ENCODE peak calls at places on chromosomes 1 and 21, in five cellular contexts. H is PC-9; X is heart left ventricle; L is lung; J is effector memory CD4-positive, alpha-beta T cell. A is an unnamed sample.

GRCh38 chr1:183589836-183590224 is 429 bp downstream of the NCF2 start:
- DNase-seq in H (no peak), X (no peak), L (no peak), J (no peak), A (no peak)

GRCh38 chr21:15823486-15824150 is 93.8 kb downstream of the USP25 start:
- DNase-seq in H (no peak), X (no peak), L (no peak), J (peak; percentile 1), A (peak; percentile 6)

GRCh38 chr1:14181191-14181793 is 417.2 kb upstream of the KAZN start:
- DNase-seq in H (no peak), X (no peak), L (no peak), J (no peak), A (no peak)

GRCh38 chr1:187474266-187474665 is 645.5 kb downstream of the PLA2G4A start:
- DNase-seq in H (no peak), X (no peak), L (no peak), J (no peak), A (no peak)

GRCh38 chr1:46302091-46303037 is 1.1 kb downstream of the LRRC41 start:
- DNase-seq in H (peak; percentile 60), X (peak; percentile 76), L (peak; percentile 43), J (peak; percentile 26), A (peak; percentile 64)

GRCh38 chr1:9542425-9542824 is 3.2 kb downstream of the SLC25A33 start:
- DNase-seq in H (no peak), X (no peak), L (no peak), J (no peak), A (no peak)

GRCh38 chr1:200207711-200208126 is 180.2 kb downstream of the NR5A2 start:
- DNase-seq in H (no peak), X (no peak), L (no peak), J (no peak), A (no peak)

GRCh38 chr21:39000496-39000895 is 182.8 kb downstream of the PSMG1 start:
- DNase-seq in H (no peak), X (no peak), L (no peak), J (no peak), A (no peak)

GRCh38 chr1:19676438-19676922 is 11.8 kb downstream of the HTR6 start:
- DNase-seq in H (peak; percentile 28), X (peak; percentile 70), L (peak; percentile 47), J (no peak), A (peak; percentile 18)

GRCh38 chr1:150268342-150268705 is 492 bp downstream of the APH1A start:
- DNase-seq in H (peak; percentile 34), X (no peak), L (no peak), J (peak; percentile 35), A (peak; percentile 26)

GRCh38 chr1:185499986-185500626 is 183.1 kb upstream of the IVNS1ABP start:
- DNase-seq in H (no peak), X (no peak), L (no peak), J (no peak), A (no peak)

GRCh38 chr21:28342229-28342810 is 650.4 kb downstream of the LTN1 start:
- DNase-seq in H (no peak), X (no peak), L (no peak), J (no peak), A (no peak)

GRCh38 chr21:43864313-43864805 is 664 bp upstream of the AGPAT3 start:
- DNase-seq in H (peak; percentile 54), X (peak; percentile 71), L (peak; percentile 52), J (peak; percentile 2), A (no peak)

GRCh38 chr1:181189691-181190361 is 101.3 kb downstream of the IER5 start:
- DNase-seq in H (peak; percentile 70), X (peak; percentile 77), L (peak; percentile 47), J (peak; percentile 55), A (peak; percentile 71)

GRCh38 chr1:166905930-166906329 is 29.9 kb upstream of the TADA1 start:
- DNase-seq in H (peak; percentile 38), X (no peak), L (no peak), J (no peak), A (no peak)

GRCh38 chr1:93021539-93022134 is 57.4 kb upstream of the MTF2 start:
- DNase-seq in H (no peak), X (no peak), L (no peak), J (no peak), A (no peak)

GRCh38 chr1:177164380-177165068 is at the start of gene ASTN1:
- DNase-seq in H (no peak), X (peak; percentile 46), L (no peak), J (no peak), A (no peak)

GRCh38 chr1:53166912-53167311 is 24.5 kb upstream of the SLC1A7 start:
- DNase-seq in H (no peak), X (no peak), L (no peak), J (no peak), A (no peak)

GRCh38 chr1:51871351-51871975 is 7.1 kb downstream of the NRDC start:
- DNase-seq in H (no peak), X (no peak), L (no peak), J (no peak), A (no peak)

GRCh38 chr1:11337536-11338350 is 64.7 kb downstream of the UBIAD1 start:
- DNase-seq in H (peak; percentile 25), X (no peak), L (no peak), J (peak; percentile 48), A (peak; percentile 74)

GRCh38 chr1:30804381-30804780 is 46.8 kb upstream of the LAPTM5 start:
- DNase-seq in H (no peak), X (no peak), L (no peak), J (no peak), A (no peak)

GRCh38 chr1:247390116-247390791 is 25.7 kb upstream of the NLRP3 start:
- DNase-seq in H (peak; percentile 75), X (peak; percentile 75), L (peak; percentile 82), J (peak; percentile 75), A (peak; percentile 83)

GRCh38 chr1:200118779-200119505 is 91.4 kb downstream of the NR5A2 start:
- DNase-seq in H (no peak), X (no peak), L (no peak), J (no peak), A (no peak)

GRCh38 chr1:53592521-53592982 is 133.4 kb downstream of the DMRTB1 start:
- DNase-seq in H (peak; percentile 71), X (peak; percentile 71), L (peak; percentile 80), J (no peak), A (no peak)

GRCh38 chr1:210878564-210878963 is 255.4 kb downstream of the KCNH1 start:
- DNase-seq in H (no peak), X (no peak), L (no peak), J (no peak), A (no peak)

GRCh38 chr1:25795955-25796806 is 3.8 kb upstream of the SELENON start:
- DNase-seq in H (no peak), X (no peak), L (peak; percentile 60), J (no peak), A (no peak)

GRCh38 chr1:27350673-27351540 is 9.1 kb downstream of the SYTL1 start:
- DNase-seq in H (no peak), X (no peak), L (no peak), J (no peak), A (no peak)

GRCh38 chr21:41671212-41671762 is 95.6 kb downstream of the RIPK4 start:
- DNase-seq in H (no peak), X (no peak), L (no peak), J (no peak), A (no peak)

GRCh38 chr1:33094971-33095604 is 14.1 kb downstream of the AZIN2 start:
- DNase-seq in H (peak; percentile 58), X (no peak), L (peak; percentile 62), J (peak; percentile 16), A (no peak)

GRCh38 chr1:23574265-23574754 is 15.0 kb upstream of the ID3 start:
- DNase-seq in H (peak; percentile 63), X (no peak), L (no peak), J (no peak), A (no peak)

DNA sequence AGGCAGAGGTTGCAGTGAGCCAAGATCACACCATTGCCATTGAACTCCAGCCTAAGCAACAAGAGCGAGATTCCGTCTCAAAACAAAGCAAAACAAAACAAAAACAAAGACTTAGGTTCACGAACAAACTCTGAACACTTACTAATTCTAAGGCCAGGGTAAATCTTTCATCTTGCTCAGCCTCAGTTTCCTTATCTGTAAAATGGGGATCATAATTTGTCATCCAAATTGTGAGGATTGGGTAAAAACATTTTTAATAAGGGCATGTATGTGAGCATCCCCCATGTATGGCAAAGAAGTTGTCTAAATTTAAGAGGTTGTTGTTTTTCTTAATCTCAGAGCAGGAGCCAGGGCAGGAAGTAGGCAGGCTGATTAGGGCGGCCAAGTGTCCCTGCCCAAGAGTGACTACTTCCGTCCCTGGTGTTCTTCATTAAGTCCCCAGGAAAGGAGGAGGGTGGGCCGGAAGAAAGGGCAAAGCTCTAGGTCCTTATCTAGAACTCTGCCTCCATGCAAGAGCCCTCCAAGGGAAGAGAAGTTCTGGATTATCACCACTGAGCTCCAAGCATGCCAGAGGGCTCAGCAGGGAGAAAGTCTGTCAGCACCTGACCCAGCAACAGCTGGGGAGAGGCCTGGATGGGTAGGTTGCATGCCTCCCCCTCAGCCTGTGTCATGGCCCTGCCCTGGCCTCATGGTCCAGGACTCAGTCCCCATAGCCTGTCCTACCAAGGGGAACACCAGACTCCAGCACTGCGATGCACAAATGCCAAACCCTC is 49.9 kb upstream of the CLIC4 start:
- DNase-seq in H (no peak), X (no peak), L (no peak), J (no peak), A (no peak)
- H3K27ac ChIP-seq in H (no peak overlapping the region), X (peak overlapping the region; percentile 58), L (peak overlapping the region; percentile 59), J (no peak overlapping the region), A (no peak overlapping the region)

GRCh38 chr21:42848932-42849758 is 30.2 kb downstream of the WDR4 start:
- DNase-seq in H (no peak), X (no peak), L (no peak), J (no peak), A (no peak)
- H3K36me3 ChIP-seq in H (no peaks in the 10 kb centered on the region), X (peaks cover 72% of the 10 kb centered on the region), L (peaks cover 80% of the 10 kb centered on the region), J (peaks cover 68% of the 10 kb centered on the region), A (peaks cover 37% of the 10 kb centered on the region)

DNA sequence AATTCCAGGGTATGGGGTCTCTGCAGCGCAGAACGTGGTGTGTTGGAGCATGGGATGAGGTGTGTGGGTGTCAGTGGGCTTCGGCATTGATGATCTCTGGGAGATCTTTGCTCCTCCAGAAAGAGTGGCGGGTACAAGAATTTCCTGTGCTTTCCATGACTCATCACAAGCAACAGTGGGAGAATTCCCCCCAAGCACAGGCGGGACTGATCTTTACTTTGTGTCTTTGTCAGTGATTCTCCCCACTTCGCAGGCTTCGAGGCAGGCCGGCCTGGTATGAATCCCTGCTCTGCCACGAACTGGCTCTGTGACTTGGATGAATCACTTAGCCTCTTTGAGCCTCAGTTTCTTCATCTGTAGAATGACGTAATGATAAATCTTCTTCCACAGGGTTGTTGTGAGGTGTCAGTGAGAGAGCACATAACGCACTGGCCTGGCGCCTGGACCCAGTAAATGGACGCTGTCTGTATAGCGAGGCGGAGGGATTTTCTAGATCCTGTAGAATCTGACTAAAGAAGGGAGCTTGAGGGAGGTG is 2.0 kb downstream of the OPRD1 start:
- DNase-seq in H (no peak), X (no peak), L (no peak), J (no peak), A (no peak)
- H3K27me3 ChIP-seq in H (peaks cover 18% of the 10 kb centered on the region), X (peaks cover 43% of the 10 kb centered on the region), L (peaks cover 15% of the 10 kb centered on the region), J (peaks cover 26% of the 10 kb centered on the region), A (no peaks in the 10 kb centered on the region)

DNA sequence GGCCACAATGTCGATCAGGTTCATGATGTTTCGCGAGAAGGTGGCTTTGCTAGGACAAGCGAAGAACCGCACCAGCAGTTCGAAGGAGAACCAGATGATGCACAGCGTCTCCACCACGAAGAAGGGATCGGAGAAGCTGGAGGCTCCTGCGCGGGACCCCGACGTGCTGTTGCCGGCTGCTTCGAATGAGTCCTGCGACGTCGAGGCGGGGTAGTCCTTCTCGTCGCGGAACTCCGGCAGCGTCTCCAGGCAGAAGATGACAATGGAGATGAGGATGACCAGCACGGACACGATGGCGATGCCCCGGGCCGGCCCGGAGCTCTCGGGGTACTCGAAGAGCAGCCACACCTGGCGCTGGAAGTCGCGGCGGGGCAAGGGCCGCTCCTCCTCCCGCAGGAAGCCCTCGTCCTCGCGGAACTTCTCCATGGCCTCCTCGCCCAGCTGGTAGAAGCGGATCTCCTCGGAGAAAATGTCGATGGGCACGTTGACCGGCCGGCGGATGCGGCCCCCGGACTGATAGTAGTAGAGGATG is 869 bp downstream of the KCNA3 start:
- DNase-seq in H (no peak), X (no peak), L (no peak), J (no peak), A (no peak)
- H3K27ac ChIP-seq in H (no peak overlapping the region), X (no peak overlapping the region), L (peak overlapping the region; percentile 67), J (peak overlapping the region; percentile 92), A (peak overlapping the region; percentile 93)

A was measured in CD8-positive, alpha-beta T cell.